ENCODE peak calls at places on chromosomes 13 and 19, in eight cellular contexts. H is naive thymus-derived CD4-positive, alpha-beta T cell; P is right lobe of liver; Q is HT1080; C is body of pancreas; I is natural killer cell; K is brain microvascular endothelial cell; F is NCI-H1092 treated with DMSO at 0.1 percent for 48 hours. N is an unnamed sample.

GRCh38 chr19:29404951-29405727 is 120.7 kb upstream of the VSTM2B start:
- DNase-seq in P (no peak), F (peak), I (no peak), K (no peak), Q (no peak), H (no peak), C (no peak), N (no peak)

GRCh38 chr13:40272776-40273139 is 393.7 kb downstream of the FOXO1 start:
- DNase-seq in H (no peak), Q (peak), P (no peak), F (no peak), K (peak), I (no peak), C (no peak), N (no peak)

GRCh38 chr13:36088001-36088400 is 43.2 kb downstream of the DCLK1 start:
- DNase-seq in K (no peak), I (no peak), P (no peak), Q (peak), C (no peak), F (no peak), H (no peak), N (no peak)

GRCh38 chr19:18119243-18120105 is 21.9 kb downstream of the MAST3 start:
- DNase-seq in C (no peak), P (no peak), F (no peak), H (peak), I (peak), Q (no peak), K (no peak), N (no peak)

GRCh38 chr19:34662919-34663318 is 14.0 kb downstream of the SCGB2B2 start:
- DNase-seq in P (no peak), Q (peak), K (no peak), H (no peak), C (peak), I (no peak), F (peak), N (peak)

GRCh38 chr13:30796132-30796832 is 60.9 kb downstream of the ALOX5AP start:
- DNase-seq in F (no peak), H (no peak), I (no peak), Q (peak), K (peak), P (no peak), C (no peak), N (no peak)

GRCh38 chr13:54301085-54301484 is 1272.5 kb downstream of the OLFM4 start:
- DNase-seq in H (no peak), K (no peak), F (no peak), Q (no peak), P (no peak), I (no peak), C (no peak), N (no peak)

GRCh38 chr13:102799544-102800144 is 725 bp downstream of the BIVM start:
- DNase-seq in I (peak), H (peak), K (peak), P (peak), F (peak), C (no peak), Q (peak), N (peak)

GRCh38 chr13:99085139-99085845 is 107.4 kb upstream of the DOCK9 start:
- DNase-seq in Q (no peak), H (no peak), C (no peak), P (no peak), K (no peak), F (no peak), I (no peak), N (no peak)

GRCh38 chr19:1125601-1126533 is 22.1 kb downstream of the GPX4 start:
- DNase-seq in C (no peak), I (no peak), F (no peak), P (no peak), K (no peak), Q (peak), H (no peak), N (no peak)

GRCh38 chr19:6890938-6891337 is 3.6 kb downstream of the ADGRE1 start:
- DNase-seq in Q (no peak), I (no peak), P (no peak), F (no peak), H (no peak), K (no peak), C (no peak), N (no peak)

GRCh38 chr13:50468849-50469669 is 374.4 kb downstream of the DLEU7 start:
- DNase-seq in F (no peak), H (no peak), Q (no peak), P (no peak), K (no peak), I (no peak), C (no peak), N (peak)

GRCh38 chr19:6066661-6067646 is 43.3 kb downstream of the RFX2 start:
- DNase-seq in P (peak), K (peak), H (no peak), F (peak), I (peak), Q (peak), C (peak), N (peak)

GRCh38 chr13:60679928-60680693 is 283.1 kb downstream of the TDRD3 start:
- DNase-seq in P (no peak), I (no peak), K (no peak), C (no peak), F (no peak), H (no peak), Q (peak), N (no peak)

GRCh38 chr13:76293346-76293745 is 592.9 kb downstream of the KCTD12 start:
- DNase-seq in K (no peak), P (no peak), Q (peak), F (no peak), H (no peak), C (no peak), I (no peak), N (no peak)

GRCh38 chr13:61770697-61771096 is 355.0 kb upstream of the PCDH20 start:
- DNase-seq in Q (no peak), C (no peak), K (no peak), F (no peak), H (no peak), I (no peak), P (no peak), N (no peak)

GRCh38 chr19:343451-343931 is 1.1 kb downstream of the MIER2 start:
- DNase-seq in K (no peak), C (no peak), H (no peak), F (no peak), P (no peak), I (no peak), Q (no peak), N (no peak)

GRCh38 chr13:80585531-80585930 is 244.6 kb upstream of the SPRY2 start:
- DNase-seq in H (no peak), F (no peak), P (no peak), C (no peak), I (no peak), Q (no peak), K (no peak), N (no peak)

GRCh38 chr13:80727321-80727975 is 386.5 kb upstream of the SPRY2 start:
- DNase-seq in F (no peak), C (no peak), I (no peak), K (no peak), H (no peak), Q (no peak), P (no peak), N (no peak)

GRCh38 chr19:29873801-29874575 is 62.2 kb downstream of the CCNE1 start:
- DNase-seq in P (no peak), F (no peak), K (no peak), Q (no peak), C (no peak), H (no peak), I (no peak), N (no peak)

GRCh38 chr19:13646758-13647157 is 117.6 kb upstream of the MRI1 start:
- DNase-seq in Q (no peak), K (no peak), F (no peak), I (no peak), H (no peak), P (no peak), C (no peak), N (no peak)

GRCh38 chr13:95547531-95548167 is 4.9 kb upstream of the CLDN10 start:
- DNase-seq in P (no peak), Q (no peak), F (no peak), K (no peak), C (no peak), I (no peak), H (no peak), N (no peak)

GRCh38 chr13:23622991-23623390 is 52.8 kb downstream of the TNFRSF19 start:
- DNase-seq in H (no peak), I (no peak), K (no peak), F (no peak), C (no peak), Q (no peak), P (no peak), N (no peak)

GRCh38 chr19:17348700-17349099 is 11.3 kb downstream of the GTPBP3 start:
- DNase-seq in F (no peak), I (no peak), P (no peak), K (peak), C (no peak), Q (peak), H (no peak), N (no peak)

GRCh38 chr19:35249848-35250711 is 1.3 kb downstream of the LSR start:
- DNase-seq in I (peak), Q (no peak), P (peak), C (no peak), K (no peak), F (no peak), H (no peak), N (no peak)

GRCh38 chr13:66076417-66076816 is 1153.7 kb downstream of the PCDH9 start:
- DNase-seq in H (no peak), C (no peak), K (peak), I (no peak), P (no peak), F (no peak), Q (peak), N (no peak)

GRCh38 chr13:30376426-30377311 is 45.6 kb upstream of the UBE2L5 start:
- DNase-seq in C (no peak), F (no peak), Q (no peak), H (peak), K (no peak), I (peak), P (no peak), N (no peak)

GRCh38 chr13:112057736-112058518 is 9.0 kb upstream of the SOX1 start:
- DNase-seq in H (no peak), K (no peak), C (no peak), Q (no peak), F (peak), P (no peak), I (no peak), N (no peak)

GRCh38 chr19:9917322-9917721 is 19.0 kb downstream of the OLFM2 start:
- DNase-seq in I (no peak), C (peak), Q (peak), K (peak), F (peak), H (no peak), P (no peak), N (peak)

GRCh38 chr19:52695996-52696395 is 38.8 kb downstream of the ZNF611 start:
- DNase-seq in I (no peak), F (no peak), Q (no peak), H (no peak), C (no peak), K (no peak), P (no peak), N (no peak)

GRCh38 chr19:1855040-1855827 is 7.0 kb upstream of the REXO1 start:
- DNase-seq in H (peak), P (peak), F (no peak), I (peak), Q (peak), K (peak), C (peak), N (peak)

GRCh38 chr13:52851153-52851962 is 2.9 kb upstream of the PCDH8 start:
- DNase-seq in I (no peak), H (no peak), F (peak), P (no peak), C (peak), K (no peak), Q (no peak), N (peak)

GRCh38 chr19:4456843-4457653 is 546 bp downstream of the UBXN6 start:
- DNase-seq in H (no peak), C (no peak), P (no peak), F (peak), K (peak), Q (no peak), I (no peak), N (peak)

GRCh38 chr13:79541426-79542049 is 60.6 kb downstream of the NDFIP2 start:
- DNase-seq in C (no peak), Q (peak), I (no peak), P (no peak), K (peak), H (no peak), F (peak), N (peak)

N was measured in midbrain.